ENCODE peak calls at places on chromosomes 2 and 18, in four cellular contexts. C is fibroblast of mammary gland, R is fibroblast of lung, G is astrocyte. F is an unnamed sample.

GRCh38 chr2:70360661-70361316 is 58.9 kb upstream of the FAM136A start:
- DNase-seq in C (no peak), G (no peak), R (no peak), F (no peak)

GRCh38 chr2:235129856-235130255 is 178.0 kb downstream of the SH3BP4 start:
- DNase-seq in C (peak), R (peak), G (peak), F (no peak)

GRCh38 chr2:176063958-176064357 is 19.8 kb downstream of the EVX2 start:
- DNase-seq in G (no peak), C (no peak), R (no peak), F (no peak)

GRCh38 chr2:172709566-172710291 is 25.9 kb upstream of the RAPGEF4 start:
- DNase-seq in G (no peak), C (no peak), R (no peak), F (no peak)

GRCh38 chr2:222296311-222296736 is 2.5 kb downstream of the PAX3 start:
- DNase-seq in C (no peak), R (peak), G (no peak), F (no peak)

GRCh38 chr2:173119944-173120343 is 44.3 kb downstream of the MAP3K20 start:
- DNase-seq in R (no peak), C (no peak), G (no peak), F (no peak)

GRCh38 chr2:220228310-220229006 is 601.0 kb downstream of the SLC4A3 start:
- DNase-seq in G (peak), R (peak), C (peak), F (peak)

GRCh38 chr2:105337122-105338019 is at the start of gene C2orf49:
- DNase-seq in R (peak), G (peak), C (peak), F (peak)

GRCh38 chr2:64931536-64932326 is 57.5 kb upstream of the SLC1A4 start:
- DNase-seq in C (no peak), G (no peak), R (no peak), F (no peak)

GRCh38 chr2:117057021-117057420 is 757.5 kb upstream of the DDX18 start:
- DNase-seq in R (no peak), G (no peak), C (no peak), F (no peak)

GRCh38 chr2:28986429-28986828 is 5.3 kb downstream of the TOGARAM2 start:
- DNase-seq in G (no peak), C (no peak), R (no peak), F (no peak)

GRCh38 chr18:62323483-62324354 is 1.4 kb upstream of the TNFRSF11A start:
- DNase-seq in G (no peak), R (no peak), C (no peak), F (no peak)

GRCh38 chr18:62326646-62327348 is 1.7 kb downstream of the TNFRSF11A start:
- DNase-seq in G (no peak), R (no peak), C (no peak), F (no peak)

GRCh38 chr18:62324355-62324828 is 718 bp upstream of the TNFRSF11A start:
- DNase-seq in G (no peak), C (no peak), R (no peak), F (no peak)

GRCh38 chr18:62325806-62326645 is 916 bp downstream of the TNFRSF11A start:
- DNase-seq in G (peak), R (peak), C (peak), F (peak)

DNA sequence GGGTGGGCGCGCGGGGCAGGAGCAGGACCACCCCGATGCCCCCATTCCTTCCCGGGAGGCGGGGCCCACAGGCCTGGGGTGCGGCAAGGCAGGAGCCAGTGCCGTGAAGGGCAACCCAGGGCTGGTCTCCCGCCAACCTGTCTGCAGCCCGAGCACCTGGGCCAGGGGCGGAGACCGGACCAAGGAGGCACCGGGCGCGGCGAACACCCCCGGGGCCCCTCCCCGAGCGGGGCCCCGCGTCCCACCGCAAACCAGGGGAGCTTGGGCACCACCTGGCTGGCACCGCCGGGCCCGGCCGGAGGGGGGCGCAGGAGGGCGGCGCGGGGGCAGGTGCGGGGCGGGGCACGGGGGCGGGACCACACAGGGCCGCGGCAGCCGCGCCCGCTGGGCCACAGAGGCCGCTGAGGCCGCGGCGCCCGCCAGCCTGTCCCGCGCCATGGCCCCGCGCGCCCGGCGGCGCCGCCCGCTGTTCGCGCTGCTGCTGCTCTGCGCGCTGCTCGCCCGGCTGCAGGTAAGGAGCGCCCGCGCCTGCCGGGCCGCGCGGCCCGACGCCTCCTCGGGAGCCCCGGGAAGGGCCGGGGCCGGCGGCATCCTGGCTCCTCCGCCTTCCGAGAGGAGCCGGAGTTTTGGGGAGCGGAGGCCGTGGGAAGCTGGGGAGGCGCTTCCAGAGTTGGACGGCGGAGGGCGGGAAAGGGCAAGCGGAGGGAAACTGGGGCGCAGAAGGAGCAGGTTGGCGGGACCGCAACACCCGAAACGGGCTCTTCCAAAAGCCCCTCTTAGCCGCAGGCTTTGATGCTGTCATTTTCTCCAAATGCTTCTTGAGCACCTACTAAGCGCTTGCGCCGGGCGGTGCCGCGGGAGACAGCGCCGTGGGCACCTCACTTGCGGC is at the start of gene TNFRSF11A:
- DNase-seq in R (no peak), C (peak), G (no peak), F (no peak)
- TF ChIP-seq CTCF in R (no peak), C (no peak), G (no peak), F (peak)

GRCh38 chr2:30026091-30027055 is 105.0 kb upstream of the ALK start:
- DNase-seq in C (peak), G (peak), R (peak), F (peak)
- TF ChIP-seq CTCF in C (peak), G (peak), R (peak), F (peak)

GRCh38 chr2:218216674-218217365 is at the start of gene ARPC2:
- DNase-seq in R (peak), G (peak), C (peak), F (peak)
- TF ChIP-seq CTCF in R (no peak), G (no peak), C (no peak), F (no peak)

GRCh38 chr2:71528749-71529148 is 75.4 kb downstream of the DYSF start:
- DNase-seq in R (no peak), C (no peak), G (no peak), F (no peak)
- TF ChIP-seq CTCF in R (no peak), C (no peak), G (no peak), F (no peak)

DNA sequence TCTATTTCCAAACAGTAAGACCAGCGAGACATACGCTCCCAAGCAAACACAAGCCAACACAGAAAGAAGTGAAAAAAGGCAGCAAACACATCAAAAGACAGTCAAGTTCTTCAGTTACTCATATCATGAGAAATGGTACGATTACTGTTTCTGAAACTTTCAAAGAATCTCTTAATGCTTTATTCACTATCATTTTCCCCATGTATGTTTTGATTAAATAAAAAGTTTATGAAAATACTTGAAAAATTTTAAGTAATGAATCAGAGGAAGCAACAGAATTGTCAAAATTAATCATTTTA is 114.9 kb downstream of the HDAC4 start:
- DNase-seq in C (no peak), G (no peak), R (no peak), F (no peak)
- TF ChIP-seq CTCF in C (no peak), G (no peak), R (no peak), F (no peak)

DNA sequence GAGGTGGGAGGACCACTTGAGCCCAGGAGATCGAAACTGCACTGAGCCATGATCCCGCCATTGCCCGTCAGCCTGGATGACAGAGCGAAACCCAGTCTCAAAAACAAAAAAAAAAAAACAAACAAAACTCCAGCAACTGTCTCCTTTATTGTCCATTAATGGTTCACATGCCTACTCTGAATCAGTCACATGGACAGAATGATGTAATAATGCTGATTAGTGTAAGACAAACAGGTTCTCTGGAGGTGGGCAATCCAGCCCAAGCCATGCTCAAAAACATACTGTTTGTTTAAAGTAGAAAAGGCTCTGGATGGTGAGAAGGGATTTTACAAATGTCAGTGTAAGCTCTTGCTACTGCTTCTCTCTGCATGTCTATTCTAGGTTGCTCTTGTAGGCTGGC is 84.1 kb upstream of the SLC39A10 start:
- DNase-seq in G (no peak), R (no peak), C (no peak), F (no peak)
- TF ChIP-seq CTCF in G (no peak), R (no peak), C (no peak), F (no peak)

GRCh38 chr2:59312022-59312421 is 1070.9 kb upstream of the FANCL start:
- DNase-seq in C (no peak), R (no peak), G (no peak), F (no peak)
- TF ChIP-seq CTCF in C (no peak), R (no peak), G (no peak), F (no peak)

GRCh38 chr2:162316590-162316989 is 1.9 kb downstream of the IFIH1 start:
- DNase-seq in R (no peak), G (no peak), C (no peak), F (no peak)

GRCh38 chr2:162317058-162317742 is 1.3 kb downstream of the IFIH1 start:
- DNase-seq in R (no peak), C (no peak), G (no peak), F (no peak)

GRCh38 chr2:162312853-162313252 is 5.6 kb downstream of the IFIH1 start:
- DNase-seq in R (no peak), C (no peak), G (no peak), F (no peak)

GRCh38 chr2:162318280-162319222 is at the start of gene IFIH1:
- DNase-seq in C (peak), R (peak), G (peak), F (peak)

GRCh38 chr2:162317910-162318279 is 589 bp downstream of the IFIH1 start:
- DNase-seq in G (no peak), C (peak), R (peak), F (peak)
- TF ChIP-seq CTCF in G (no peak), C (no peak), R (no peak), F (no peak)

GRCh38 chr2:229715895-229716507 is 1.6 kb upstream of the DNER start:
- DNase-seq in R (no peak), G (no peak), C (peak), F (no peak)
- TF ChIP-seq CTCF in R (peak), G (peak), C (peak), F (peak)

GRCh38 chr2:215828528-215829184 is 184.7 kb downstream of the MREG start:
- DNase-seq in R (peak), G (peak), C (peak), F (peak)

GRCh38 chr2:215831296-215831913 is 181.9 kb downstream of the MREG start:
- DNase-seq in R (peak), G (peak), C (peak), F (no peak)

GRCh38 chr2:215829261-215829660 is 184.1 kb downstream of the MREG start:
- DNase-seq in C (no peak), R (no peak), G (no peak), F (no peak)

GRCh38 chr2:215832791-215833190 is 180.6 kb downstream of the MREG start:
- DNase-seq in C (peak), R (no peak), G (no peak), F (peak)

DNA sequence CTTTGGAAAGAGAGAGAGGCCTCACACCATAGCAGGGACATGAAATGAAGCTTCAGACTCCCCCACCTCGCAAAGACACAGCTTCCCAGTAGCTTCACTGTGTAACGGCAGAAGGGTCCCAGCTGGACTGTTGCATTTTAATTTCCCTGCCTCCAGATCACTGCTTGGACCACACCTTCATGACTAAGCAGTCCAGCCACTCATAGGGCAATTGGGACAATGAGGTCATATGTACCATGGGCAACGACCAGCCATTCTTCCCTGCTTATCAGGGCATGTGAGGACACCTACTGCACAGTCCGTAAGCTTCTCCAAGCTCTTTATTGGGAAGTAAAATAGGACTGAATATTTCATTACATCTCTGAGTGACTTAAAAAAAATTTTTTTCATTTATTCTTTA is 183.0 kb downstream of the MREG start:
- DNase-seq in R (peak), G (peak), C (peak), F (peak)
- TF ChIP-seq CTCF in R (no peak), G (no peak), C (peak), F (no peak)